ENCODE peak calls at places on chromosomes 3 and 15, in four cellular contexts. One of them, this sample, is unnamed. For H3K9me3, the result is how much of the 10 kb centered on the place peaks cover.

GRCh38 chr15:42332331-42332730 is 27.0 kb upstream of the CAPN3 start:
- DNase-seq in NT2/D1: no peak
- DNase-seq in HCT116: no peak
- DNase-seq in colonic mucosa: no peak
- DNase-seq in this sample: peak

GRCh38 chr3:160409812-160410610 is 10.6 kb downstream of the SMC4 start:
- DNase-seq in NT2/D1: no peak
- DNase-seq in HCT116: no peak
- DNase-seq in colonic mucosa: no peak
- DNase-seq in this sample: no peak

GRCh38 chr3:133745981-133746721 is at the start of gene TF:
- DNase-seq in NT2/D1: no peak
- DNase-seq in HCT116: no peak
- DNase-seq in colonic mucosa: no peak
- DNase-seq in this sample: peak

GRCh38 chr3:42066516-42067181 is 24.5 kb upstream of the TRAK1 start:
- DNase-seq in NT2/D1: peak
- DNase-seq in HCT116: no peak
- DNase-seq in colonic mucosa: no peak
- DNase-seq in this sample: peak

GRCh38 chr3:162217603-162218002 is 721.0 kb downstream of the OTOL1 start:
- DNase-seq in NT2/D1: no peak
- DNase-seq in HCT116: no peak
- DNase-seq in colonic mucosa: no peak
- DNase-seq in this sample: peak

GRCh38 chr3:124272611-124273151 is 280.8 kb upstream of the ROPN1 start:
- DNase-seq in NT2/D1: no peak
- DNase-seq in HCT116: no peak
- DNase-seq in colonic mucosa: no peak
- DNase-seq in this sample: peak

GRCh38 chr15:100918034-100918689 is 995 bp upstream of the LRRK1 start:
- DNase-seq in NT2/D1: peak
- DNase-seq in HCT116: peak
- DNase-seq in colonic mucosa: peak
- DNase-seq in this sample: peak

GRCh38 chr3:128919988-128920387 is 40.6 kb downstream of the ACAD9 start:
- DNase-seq in NT2/D1: no peak
- DNase-seq in HCT116: no peak
- DNase-seq in colonic mucosa: no peak
- DNase-seq in this sample: no peak

GRCh38 chr3:159795776-159796175 is 192.9 kb upstream of the IL12A start:
- DNase-seq in NT2/D1: no peak
- DNase-seq in HCT116: no peak
- DNase-seq in colonic mucosa: no peak
- DNase-seq in this sample: no peak

GRCh38 chr3:194348354-194348753 is 2.8 kb downstream of the CPN2 start:
- DNase-seq in NT2/D1: no peak
- DNase-seq in HCT116: no peak
- DNase-seq in colonic mucosa: no peak
- DNase-seq in this sample: peak

GRCh38 chr15:65421360-65422215 is 1.2 kb downstream of the IGDCC4 start:
- DNase-seq in NT2/D1: peak
- DNase-seq in HCT116: no peak
- DNase-seq in colonic mucosa: peak
- DNase-seq in this sample: peak

GRCh38 chr3:61956236-61956635 is 394.9 kb downstream of the PTPRG start:
- DNase-seq in NT2/D1: no peak
- DNase-seq in HCT116: no peak
- DNase-seq in colonic mucosa: no peak
- DNase-seq in this sample: peak

GRCh38 chr3:121624147-121624852 is 31.1 kb downstream of the FBXO40 start:
- DNase-seq in NT2/D1: no peak
- DNase-seq in HCT116: no peak
- DNase-seq in colonic mucosa: no peak
- DNase-seq in this sample: no peak

GRCh38 chr15:94858449-94858848 is 627.1 kb downstream of the MCTP2 start:
- DNase-seq in NT2/D1: no peak
- DNase-seq in HCT116: no peak
- DNase-seq in colonic mucosa: no peak
- DNase-seq in this sample: no peak

GRCh38 chr3:28033059-28033784 is 208.2 kb upstream of the CMC1 start:
- DNase-seq in NT2/D1: no peak
- DNase-seq in HCT116: no peak
- DNase-seq in colonic mucosa: no peak
- DNase-seq in this sample: no peak

GRCh38 chr15:52683585-52683984 is 4.4 kb upstream of the ATOSA start:
- DNase-seq in NT2/D1: no peak
- DNase-seq in HCT116: no peak
- DNase-seq in colonic mucosa: no peak
- DNase-seq in this sample: no peak

GRCh38 chr3:186226466-186226865 is 117.6 kb upstream of the ETV5 start:
- DNase-seq in NT2/D1: no peak
- DNase-seq in HCT116: no peak
- DNase-seq in colonic mucosa: no peak
- DNase-seq in this sample: no peak

GRCh38 chr15:55587321-55588069 is 650 bp downstream of the PYGO1 start:
- DNase-seq in NT2/D1: no peak
- DNase-seq in HCT116: no peak
- DNase-seq in colonic mucosa: peak
- DNase-seq in this sample: peak

GRCh38 chr3:176994876-176995781 is 202.2 kb downstream of the TBL1XR1 start:
- DNase-seq in NT2/D1: no peak
- DNase-seq in HCT116: no peak
- DNase-seq in colonic mucosa: peak
- DNase-seq in this sample: no peak

GRCh38 chr3:12229896-12230295 is 59.0 kb upstream of the PPARG start:
- DNase-seq in NT2/D1: no peak
- DNase-seq in HCT116: no peak
- DNase-seq in colonic mucosa: peak
- DNase-seq in this sample: no peak

GRCh38 chr3:13148561-13149330 is 75.5 kb upstream of the IQSEC1 start:
- DNase-seq in NT2/D1: no peak
- DNase-seq in HCT116: no peak
- DNase-seq in colonic mucosa: no peak
- DNase-seq in this sample: no peak

GRCh38 chr15:88646088-88646405 is 7.2 kb downstream of the ISG20 start:
- DNase-seq in NT2/D1: no peak
- DNase-seq in HCT116: no peak
- DNase-seq in colonic mucosa: no peak
- DNase-seq in this sample: no peak

GRCh38 chr3:186476044-186476468 is 68.1 kb downstream of the CRYGS start:
- DNase-seq in NT2/D1: no peak
- DNase-seq in HCT116: no peak
- DNase-seq in colonic mucosa: no peak
- DNase-seq in this sample: no peak

GRCh38 chr15:65130941-65131340 is 2.7 kb downstream of the PDCD7 start:
- DNase-seq in NT2/D1: no peak
- DNase-seq in HCT116: no peak
- DNase-seq in colonic mucosa: no peak
- DNase-seq in this sample: no peak

GRCh38 chr15:85639752-85640381 is 154.9 kb downstream of the KLHL25 start:
- DNase-seq in NT2/D1: no peak
- DNase-seq in HCT116: no peak
- DNase-seq in colonic mucosa: no peak
- DNase-seq in this sample: peak

GRCh38 chr3:62718515-62719320 is 156.5 kb downstream of the CADPS start:
- DNase-seq in NT2/D1: no peak
- DNase-seq in HCT116: no peak
- DNase-seq in colonic mucosa: no peak
- DNase-seq in this sample: no peak

GRCh38 chr3:119234610-119235009 is 6.1 kb downstream of the B4GALT4 start:
- DNase-seq in NT2/D1: no peak
- DNase-seq in HCT116: no peak
- DNase-seq in colonic mucosa: no peak
- DNase-seq in this sample: no peak

GRCh38 chr3:117761992-117762944 is 1052.7 kb downstream of the TUSC7 start:
- DNase-seq in NT2/D1: no peak
- DNase-seq in HCT116: no peak
- DNase-seq in colonic mucosa: no peak
- DNase-seq in this sample: no peak

GRCh38 chr3:187741403-187742350 is 3.6 kb downstream of the BCL6 start:
- DNase-seq in NT2/D1: no peak
- DNase-seq in HCT116: peak
- DNase-seq in colonic mucosa: peak
- DNase-seq in this sample: peak

GRCh38 chr15:65286069-65286703 is 497 bp downstream of the PARP16 start:
- DNase-seq in NT2/D1: no peak
- DNase-seq in HCT116: no peak
- DNase-seq in colonic mucosa: peak
- DNase-seq in this sample: peak

GRCh38 chr3:17605032-17605431 is 137.4 kb downstream of the TBC1D5 start:
- DNase-seq in NT2/D1: no peak
- DNase-seq in HCT116: peak
- DNase-seq in colonic mucosa: no peak
- DNase-seq in this sample: peak

DNA sequence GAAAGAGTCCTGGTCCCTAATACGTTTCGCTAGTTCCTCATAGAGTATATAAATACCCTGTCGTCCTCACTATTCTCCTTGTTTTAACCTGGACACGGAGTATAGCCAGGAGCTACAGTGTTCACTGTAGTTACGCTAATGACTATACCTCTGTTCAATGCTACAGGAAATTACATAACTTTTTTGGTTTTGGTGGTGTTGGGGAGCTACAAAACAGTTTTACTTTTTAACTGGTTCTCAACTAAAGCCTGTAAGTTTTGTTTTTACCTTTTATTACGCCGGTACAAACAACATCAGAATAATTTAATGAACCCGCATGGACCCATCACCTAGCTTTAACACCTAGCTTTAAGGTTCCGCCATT is 1.5 kb downstream of the LMLN start:
- DNase-seq in NT2/D1: no peak
- DNase-seq in HCT116: no peak
- DNase-seq in colonic mucosa: no peak
- DNase-seq in this sample: no peak
- H3K4me3 ChIP-seq in NT2/D1: no peak
- H3K4me3 ChIP-seq in HCT116: no peak
- H3K4me3 ChIP-seq in colonic mucosa: no peak
- H3K4me3 ChIP-seq in this sample: peak

DNA sequence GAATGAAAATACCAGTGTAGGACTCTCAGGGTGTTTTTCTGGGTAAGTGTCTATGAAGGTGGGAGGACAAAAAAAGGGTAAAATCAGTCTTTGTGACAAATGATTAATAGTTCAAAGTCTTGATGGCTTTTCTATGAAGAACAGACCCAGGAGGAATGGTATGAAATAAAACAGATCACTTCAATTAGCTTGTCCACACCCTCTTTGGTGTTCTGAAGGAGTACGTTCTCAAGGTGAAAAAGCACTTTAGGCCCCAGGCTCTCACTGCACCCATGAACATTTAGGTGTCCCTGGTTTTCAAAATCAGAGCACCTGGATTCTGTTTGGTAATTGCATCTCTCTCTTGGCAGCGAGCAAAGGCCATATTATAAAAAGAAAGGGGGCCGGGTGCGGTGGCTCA is 383.6 kb upstream of the NR2F2 start:
- DNase-seq in NT2/D1: no peak
- DNase-seq in HCT116: no peak
- DNase-seq in colonic mucosa: no peak
- DNase-seq in this sample: no peak
- H3K9me3 ChIP-seq in NT2/D1: under half
- H3K9me3 ChIP-seq in HCT116: under half
- H3K9me3 ChIP-seq in colonic mucosa: under half
- H3K9me3 ChIP-seq in this sample: under half

DNA sequence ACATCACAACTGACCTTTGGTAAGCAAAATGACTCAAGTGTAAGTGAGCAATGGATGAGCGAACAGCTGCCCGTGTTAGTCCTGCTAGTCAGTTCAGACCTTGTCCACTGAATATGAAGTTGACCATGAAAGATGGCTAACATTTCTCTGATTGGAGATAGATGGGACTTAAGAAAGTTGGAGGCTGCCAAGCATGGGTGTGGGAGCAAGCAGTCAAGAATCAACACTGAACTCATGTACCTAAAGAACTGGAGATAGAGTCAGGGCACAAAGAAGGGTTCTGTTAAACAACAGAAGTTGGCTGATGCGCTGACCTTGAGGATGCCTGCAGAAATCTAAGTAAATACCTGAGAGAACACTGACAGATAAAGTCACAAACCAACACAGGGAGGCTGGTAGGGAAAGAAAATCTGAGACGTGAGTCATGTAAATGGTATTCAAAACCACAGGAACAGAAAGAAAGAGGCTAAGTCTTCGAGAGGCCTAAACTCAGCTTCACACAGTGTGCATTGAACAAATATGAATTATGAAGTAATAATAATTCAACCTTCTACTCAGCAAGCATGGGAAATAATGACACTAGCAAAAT is 30.7 kb upstream of the ANPEP start:
- DNase-seq in NT2/D1: no peak
- DNase-seq in HCT116: peak
- DNase-seq in colonic mucosa: no peak
- DNase-seq in this sample: peak
- H3K9ac ChIP-seq in NT2/D1: no peak
- H3K9ac ChIP-seq in HCT116: peak
- H3K9ac ChIP-seq in colonic mucosa: no peak
- H3K9ac ChIP-seq in this sample: peak

GRCh38 chr15:76347507-76348055 is 11.0 kb downstream of the ISL2 start:
- DNase-seq in NT2/D1: no peak
- DNase-seq in HCT116: no peak
- DNase-seq in colonic mucosa: no peak
- DNase-seq in this sample: no peak
- H3K4me3 ChIP-seq in NT2/D1: peak
- H3K4me3 ChIP-seq in HCT116: peak
- H3K4me3 ChIP-seq in colonic mucosa: peak
- H3K4me3 ChIP-seq in this sample: no peak

GRCh38 chr3:76550522-76551201 is 489.2 kb upstream of the ROBO2 start:
- DNase-seq in NT2/D1: no peak
- DNase-seq in HCT116: no peak
- DNase-seq in colonic mucosa: no peak
- DNase-seq in this sample: no peak

GRCh38 chr3:76551739-76552138 is 488.2 kb upstream of the ROBO2 start:
- DNase-seq in NT2/D1: no peak
- DNase-seq in HCT116: no peak
- DNase-seq in colonic mucosa: no peak
- DNase-seq in this sample: no peak

GRCh38 chr3:76552653-76553052 is 487.2 kb upstream of the ROBO2 start:
- DNase-seq in NT2/D1: no peak
- DNase-seq in HCT116: no peak
- DNase-seq in colonic mucosa: no peak
- DNase-seq in this sample: peak

DNA sequence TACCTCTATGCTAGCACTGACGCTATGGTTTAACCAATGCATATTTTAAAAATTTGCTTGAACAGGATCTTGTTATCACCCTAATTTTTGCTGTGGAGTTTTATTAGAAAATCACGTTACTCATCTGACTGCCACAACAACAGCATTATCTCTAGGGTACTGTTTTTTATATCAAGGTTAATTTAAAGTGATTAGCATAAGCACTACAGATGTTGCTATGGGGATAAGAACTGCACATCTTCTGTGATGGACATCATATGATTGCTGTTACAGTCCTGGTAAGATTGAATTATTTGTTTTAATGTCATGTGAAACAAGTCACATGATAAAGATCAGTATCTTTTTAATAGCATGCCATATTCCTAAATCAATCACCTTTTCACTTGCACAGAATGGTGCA is 492.2 kb upstream of the ROBO2 start:
- DNase-seq in NT2/D1: no peak
- DNase-seq in HCT116: no peak
- DNase-seq in colonic mucosa: no peak
- DNase-seq in this sample: no peak
- H3K9me3 ChIP-seq in NT2/D1: under half
- H3K9me3 ChIP-seq in HCT116: under half
- H3K9me3 ChIP-seq in colonic mucosa: under half
- H3K9me3 ChIP-seq in this sample: under half

This sample was measured in adipocyte.